ENCODE peak calls at places on chromosomes 12 and 14, in seven cellular contexts. One of them, this sample, is unnamed.

GRCh38 chr12:103583008-103583407 is 4.1 kb upstream of the STAB2 start:
- DNase-seq in heart right ventricle: no peak
- DNase-seq in fibroblast of the conjunctiva: no peak
- DNase-seq in neural crest cell: no peak
- DNase-seq in AG10803: no peak
- DNase-seq in ACHN: no peak
- DNase-seq in choroid plexus epithelial cell: no peak
- DNase-seq in this sample: no peak

GRCh38 chr14:92482621-92483319 is 30.8 kb upstream of the RIN3 start:
- DNase-seq in heart right ventricle: no peak
- DNase-seq in fibroblast of the conjunctiva: no peak
- DNase-seq in neural crest cell: no peak
- DNase-seq in AG10803: no peak
- DNase-seq in ACHN: no peak
- DNase-seq in choroid plexus epithelial cell: no peak
- DNase-seq in this sample: no peak

GRCh38 chr12:109943811-109944210 is 43.7 kb downstream of the TCHP start:
- DNase-seq in heart right ventricle: no peak
- DNase-seq in fibroblast of the conjunctiva: no peak
- DNase-seq in neural crest cell: no peak
- DNase-seq in AG10803: no peak
- DNase-seq in ACHN: no peak
- DNase-seq in choroid plexus epithelial cell: peak; percentile 54
- DNase-seq in this sample: no peak

GRCh38 chr12:52401526-52401925 is 4.6 kb downstream of the KRT82 start:
- DNase-seq in heart right ventricle: no peak
- DNase-seq in fibroblast of the conjunctiva: no peak
- DNase-seq in neural crest cell: no peak
- DNase-seq in AG10803: no peak
- DNase-seq in ACHN: no peak
- DNase-seq in choroid plexus epithelial cell: no peak
- DNase-seq in this sample: no peak

GRCh38 chr12:27345376-27345775 is 12.7 kb downstream of the BMAL2 start:
- DNase-seq in heart right ventricle: no peak
- DNase-seq in fibroblast of the conjunctiva: no peak
- DNase-seq in neural crest cell: no peak
- DNase-seq in AG10803: no peak
- DNase-seq in ACHN: no peak
- DNase-seq in choroid plexus epithelial cell: no peak
- DNase-seq in this sample: no peak

GRCh38 chr12:131761638-131762037 is 50.7 kb downstream of the SFSWAP start:
- DNase-seq in heart right ventricle: no peak
- DNase-seq in fibroblast of the conjunctiva: no peak
- DNase-seq in neural crest cell: no peak
- DNase-seq in AG10803: no peak
- DNase-seq in ACHN: no peak
- DNase-seq in choroid plexus epithelial cell: no peak
- DNase-seq in this sample: no peak

GRCh38 chr12:43292699-43293098 is 259.3 kb downstream of the ADAMTS20 start:
- DNase-seq in heart right ventricle: no peak
- DNase-seq in fibroblast of the conjunctiva: no peak
- DNase-seq in neural crest cell: no peak
- DNase-seq in AG10803: peak; percentile 29
- DNase-seq in ACHN: no peak
- DNase-seq in choroid plexus epithelial cell: peak; percentile 77
- DNase-seq in this sample: no peak

GRCh38 chr14:30034049-30034635 is 106.5 kb upstream of the PRKD1 start:
- DNase-seq in heart right ventricle: no peak
- DNase-seq in fibroblast of the conjunctiva: no peak
- DNase-seq in neural crest cell: no peak
- DNase-seq in AG10803: peak; percentile 51
- DNase-seq in ACHN: no peak
- DNase-seq in choroid plexus epithelial cell: peak; percentile 4
- DNase-seq in this sample: no peak

GRCh38 chr14:54147285-54147684 is 190.7 kb upstream of the BMP4 start:
- DNase-seq in heart right ventricle: no peak
- DNase-seq in fibroblast of the conjunctiva: no peak
- DNase-seq in neural crest cell: no peak
- DNase-seq in AG10803: no peak
- DNase-seq in ACHN: no peak
- DNase-seq in choroid plexus epithelial cell: peak; percentile 81
- DNase-seq in this sample: no peak